ENCODE peak calls at places on chromosome 14, in ten cellular contexts. One of them, this sample, is unnamed.

GRCh38 chr14:63470877-63471565 is 72.2 kb downstream of the PPP2R5E start:
- DNase-seq in bronchial epithelial cell: peak
- DNase-seq in CD4-positive, alpha-beta memory T cell: no peak
- DNase-seq in suprapubic skin: no peak
- DNase-seq in K562: no peak
- DNase-seq in left ventricle myocardium inferior: no peak
- DNase-seq in CD8-positive, alpha-beta T cell: no peak
- DNase-seq in A549: peak
- DNase-seq in astrocyte of the cerebellum: no peak
- DNase-seq in hepatocyte: peak
- DNase-seq in this sample: no peak

GRCh38 chr14:24913026-24913425 is 136.9 kb downstream of the STXBP6 start:
- DNase-seq in K562: no peak
- DNase-seq in suprapubic skin: no peak
- DNase-seq in A549: no peak
- DNase-seq in bronchial epithelial cell: no peak
- DNase-seq in CD8-positive, alpha-beta T cell: no peak
- DNase-seq in astrocyte of the cerebellum: no peak
- DNase-seq in CD4-positive, alpha-beta memory T cell: no peak
- DNase-seq in hepatocyte: no peak
- DNase-seq in left ventricle myocardium inferior: no peak
- DNase-seq in this sample: no peak

GRCh38 chr14:73058923-73059311 is 583 bp downstream of the RBM25 start:
- DNase-seq in left ventricle myocardium inferior: peak
- DNase-seq in suprapubic skin: peak
- DNase-seq in astrocyte of the cerebellum: no peak
- DNase-seq in bronchial epithelial cell: peak
- DNase-seq in A549: peak
- DNase-seq in CD4-positive, alpha-beta memory T cell: no peak
- DNase-seq in hepatocyte: peak
- DNase-seq in K562: no peak
- DNase-seq in CD8-positive, alpha-beta T cell: no peak
- DNase-seq in this sample: no peak

GRCh38 chr14:64417042-64417770 is 29.1 kb downstream of the MTHFD1 start:
- DNase-seq in K562: no peak
- DNase-seq in bronchial epithelial cell: no peak
- DNase-seq in astrocyte of the cerebellum: no peak
- DNase-seq in left ventricle myocardium inferior: no peak
- DNase-seq in hepatocyte: no peak
- DNase-seq in A549: no peak
- DNase-seq in CD8-positive, alpha-beta T cell: no peak
- DNase-seq in suprapubic skin: no peak
- DNase-seq in CD4-positive, alpha-beta memory T cell: no peak
- DNase-seq in this sample: no peak

GRCh38 chr14:61326847-61327246 is 5.5 kb downstream of the PRKCH start:
- DNase-seq in CD4-positive, alpha-beta memory T cell: no peak
- DNase-seq in astrocyte of the cerebellum: no peak
- DNase-seq in left ventricle myocardium inferior: peak
- DNase-seq in CD8-positive, alpha-beta T cell: no peak
- DNase-seq in K562: no peak
- DNase-seq in A549: no peak
- DNase-seq in bronchial epithelial cell: peak
- DNase-seq in suprapubic skin: peak
- DNase-seq in hepatocyte: peak
- DNase-seq in this sample: no peak

GRCh38 chr14:91649930-91650329 is 82.0 kb downstream of the CATSPERB start:
- DNase-seq in left ventricle myocardium inferior: no peak
- DNase-seq in K562: no peak
- DNase-seq in hepatocyte: peak
- DNase-seq in suprapubic skin: no peak
- DNase-seq in CD8-positive, alpha-beta T cell: no peak
- DNase-seq in CD4-positive, alpha-beta memory T cell: peak
- DNase-seq in astrocyte of the cerebellum: peak
- DNase-seq in A549: peak
- DNase-seq in bronchial epithelial cell: peak
- DNase-seq in this sample: peak

GRCh38 chr14:68233385-68233784 is 413.8 kb downstream of the RAD51B start:
- DNase-seq in CD4-positive, alpha-beta memory T cell: no peak
- DNase-seq in CD8-positive, alpha-beta T cell: no peak
- DNase-seq in suprapubic skin: no peak
- DNase-seq in A549: no peak
- DNase-seq in K562: no peak
- DNase-seq in left ventricle myocardium inferior: no peak
- DNase-seq in hepatocyte: no peak
- DNase-seq in bronchial epithelial cell: no peak
- DNase-seq in astrocyte of the cerebellum: no peak
- DNase-seq in this sample: no peak

GRCh38 chr14:105646175-105646574 is 119.8 kb downstream of the TMEM121 start:
- DNase-seq in K562: no peak
- DNase-seq in CD4-positive, alpha-beta memory T cell: no peak
- DNase-seq in astrocyte of the cerebellum: no peak
- DNase-seq in hepatocyte: no peak
- DNase-seq in left ventricle myocardium inferior: no peak
- DNase-seq in bronchial epithelial cell: no peak
- DNase-seq in A549: no peak
- DNase-seq in CD8-positive, alpha-beta T cell: no peak
- DNase-seq in suprapubic skin: no peak
- DNase-seq in this sample: no peak

DNA sequence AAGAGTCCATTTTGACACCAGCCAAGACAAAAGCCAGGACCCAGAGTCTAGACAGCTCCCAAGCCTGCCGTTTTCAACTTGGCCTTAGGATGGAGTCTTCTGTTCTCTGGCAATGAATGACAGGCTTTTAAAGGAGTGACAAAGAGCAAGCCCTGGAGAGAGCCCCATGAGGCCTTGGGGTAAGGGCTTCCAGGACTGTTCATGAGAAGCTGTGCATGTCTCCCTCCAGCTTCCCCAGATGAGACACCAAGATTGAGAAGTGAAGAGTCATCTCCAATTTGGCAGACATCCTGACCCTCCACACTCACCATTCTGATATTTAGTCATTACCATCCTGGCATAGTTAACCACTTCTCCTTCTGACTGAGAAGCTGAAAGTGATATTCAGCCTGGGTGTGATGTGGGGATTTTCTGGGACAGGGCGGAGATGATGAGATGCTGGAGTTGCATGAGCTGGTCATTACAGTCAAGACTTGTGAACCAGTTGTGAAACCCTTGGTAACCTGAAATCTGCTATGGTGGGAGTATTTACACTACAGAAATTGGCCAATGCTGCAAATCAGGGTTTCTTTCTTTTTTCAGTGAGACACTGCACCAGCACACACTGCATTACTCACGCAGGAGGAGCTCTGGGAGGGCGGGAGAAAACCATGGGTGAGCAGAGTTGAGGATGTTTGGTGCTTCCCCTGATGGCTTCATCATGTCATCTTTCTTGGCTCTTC is 77.8 kb downstream of the VCPKMT start:
- DNase-seq in suprapubic skin: no peak
- DNase-seq in astrocyte of the cerebellum: peak
- DNase-seq in bronchial epithelial cell: peak
- DNase-seq in CD8-positive, alpha-beta T cell: no peak
- DNase-seq in hepatocyte: no peak
- DNase-seq in CD4-positive, alpha-beta memory T cell: no peak
- DNase-seq in K562: no peak
- DNase-seq in A549: peak
- DNase-seq in left ventricle myocardium inferior: no peak
- DNase-seq in this sample: peak
- H3K4me3 ChIP-seq in suprapubic skin: no peak
- H3K4me3 ChIP-seq in astrocyte of the cerebellum: no peak
- H3K4me3 ChIP-seq in bronchial epithelial cell: no peak
- H3K4me3 ChIP-seq in CD8-positive, alpha-beta T cell: no peak
- H3K4me3 ChIP-seq in hepatocyte: no peak
- H3K4me3 ChIP-seq in CD4-positive, alpha-beta memory T cell: no peak
- H3K4me3 ChIP-seq in K562: no peak
- H3K4me3 ChIP-seq in A549: no peak
- H3K4me3 ChIP-seq in left ventricle myocardium inferior: no peak
- H3K4me3 ChIP-seq in this sample: no peak

DNA sequence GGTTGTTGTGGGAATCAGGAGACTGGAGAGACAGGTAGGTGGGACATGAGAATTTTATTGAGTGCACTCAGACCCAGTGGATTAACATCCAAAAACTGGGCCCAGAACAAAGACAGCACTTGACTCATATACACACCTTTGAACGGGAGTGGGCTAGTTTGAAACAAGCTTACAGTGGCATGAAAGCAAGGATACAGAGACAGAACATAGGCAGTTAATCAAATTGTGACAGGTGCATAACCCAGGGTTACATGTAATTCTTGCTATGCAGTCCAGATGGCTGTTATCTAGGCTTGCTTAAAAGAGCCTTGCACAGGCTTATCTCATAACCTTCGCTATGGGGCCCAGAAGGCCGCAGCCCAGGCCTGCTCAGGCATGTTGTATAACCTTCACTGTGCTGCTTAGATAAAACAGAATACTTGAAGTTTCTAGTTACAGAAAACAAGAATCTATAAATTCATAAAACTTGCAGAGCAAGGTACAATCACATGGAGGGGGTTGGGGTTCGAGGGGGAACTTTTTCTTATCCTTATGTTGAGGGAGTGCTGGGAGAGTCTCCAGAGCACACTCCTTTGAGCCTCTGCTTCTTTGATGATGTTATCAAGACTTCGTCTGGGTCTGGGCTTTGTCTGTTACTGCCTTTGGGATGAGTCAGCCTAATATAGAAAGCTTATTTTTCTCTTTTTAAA is 81.7 kb downstream of the TNFAIP2 start:
- DNase-seq in K562: peak
- DNase-seq in bronchial epithelial cell: peak
- DNase-seq in astrocyte of the cerebellum: no peak
- DNase-seq in CD8-positive, alpha-beta T cell: no peak
- DNase-seq in A549: peak
- DNase-seq in hepatocyte: peak
- DNase-seq in left ventricle myocardium inferior: no peak
- DNase-seq in CD4-positive, alpha-beta memory T cell: no peak
- DNase-seq in suprapubic skin: peak
- DNase-seq in this sample: no peak
- H3K4me3 ChIP-seq in K562: no peak
- H3K4me3 ChIP-seq in bronchial epithelial cell: no peak
- H3K4me3 ChIP-seq in astrocyte of the cerebellum: no peak
- H3K4me3 ChIP-seq in CD8-positive, alpha-beta T cell: no peak
- H3K4me3 ChIP-seq in A549: no peak
- H3K4me3 ChIP-seq in hepatocyte: no peak
- H3K4me3 ChIP-seq in left ventricle myocardium inferior: no peak
- H3K4me3 ChIP-seq in CD4-positive, alpha-beta memory T cell: no peak
- H3K4me3 ChIP-seq in suprapubic skin: no peak
- H3K4me3 ChIP-seq in this sample: no peak

DNA sequence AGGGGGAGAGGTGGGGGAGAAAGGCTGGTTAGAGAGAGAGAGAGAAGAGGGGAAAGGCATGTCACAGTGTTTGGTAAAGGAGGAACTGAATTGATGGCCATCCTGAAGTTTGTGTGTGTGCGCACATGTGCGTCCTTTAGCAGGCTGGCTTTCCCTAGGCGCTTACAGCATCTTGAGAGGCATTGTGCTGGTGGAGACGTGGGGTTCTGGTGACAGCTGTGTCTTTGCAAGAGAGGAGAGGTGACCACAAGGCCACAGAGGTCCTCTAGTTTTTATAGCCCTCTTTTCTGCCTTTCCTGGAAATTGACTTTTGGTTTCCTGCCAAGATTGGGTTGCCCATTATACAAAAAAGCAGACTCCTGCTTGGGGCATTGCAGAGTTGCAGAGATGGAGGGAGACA is 662.0 kb downstream of the VRK1 start:
- DNase-seq in left ventricle myocardium inferior: no peak
- DNase-seq in astrocyte of the cerebellum: no peak
- DNase-seq in K562: no peak
- DNase-seq in A549: no peak
- DNase-seq in bronchial epithelial cell: no peak
- DNase-seq in CD4-positive, alpha-beta memory T cell: no peak
- DNase-seq in hepatocyte: no peak
- DNase-seq in CD8-positive, alpha-beta T cell: no peak
- DNase-seq in suprapubic skin: no peak
- DNase-seq in this sample: no peak
- H3K4me3 ChIP-seq in left ventricle myocardium inferior: peak
- H3K4me3 ChIP-seq in astrocyte of the cerebellum: no peak
- H3K4me3 ChIP-seq in K562: no peak
- H3K4me3 ChIP-seq in A549: no peak
- H3K4me3 ChIP-seq in bronchial epithelial cell: no peak
- H3K4me3 ChIP-seq in CD4-positive, alpha-beta memory T cell: peak
- H3K4me3 ChIP-seq in hepatocyte: peak
- H3K4me3 ChIP-seq in CD8-positive, alpha-beta T cell: peak
- H3K4me3 ChIP-seq in suprapubic skin: peak
- H3K4me3 ChIP-seq in this sample: no peak

GRCh38 chr14:30252151-30252550 is 306.8 kb upstream of the G2E3 start:
- DNase-seq in K562: no peak
- DNase-seq in CD4-positive, alpha-beta memory T cell: no peak
- DNase-seq in bronchial epithelial cell: no peak
- DNase-seq in CD8-positive, alpha-beta T cell: no peak
- DNase-seq in A549: no peak
- DNase-seq in astrocyte of the cerebellum: no peak
- DNase-seq in suprapubic skin: no peak
- DNase-seq in left ventricle myocardium inferior: no peak
- DNase-seq in hepatocyte: no peak
- DNase-seq in this sample: no peak

GRCh38 chr14:30256627-30257026 is 302.3 kb upstream of the G2E3 start:
- DNase-seq in K562: no peak
- DNase-seq in suprapubic skin: no peak
- DNase-seq in A549: no peak
- DNase-seq in left ventricle myocardium inferior: no peak
- DNase-seq in astrocyte of the cerebellum: no peak
- DNase-seq in CD8-positive, alpha-beta T cell: no peak
- DNase-seq in hepatocyte: no peak
- DNase-seq in bronchial epithelial cell: no peak
- DNase-seq in CD4-positive, alpha-beta memory T cell: no peak
- DNase-seq in this sample: no peak

GRCh38 chr14:30260772-30261607 is 298.0 kb upstream of the G2E3 start:
- DNase-seq in suprapubic skin: no peak
- DNase-seq in astrocyte of the cerebellum: no peak
- DNase-seq in K562: no peak
- DNase-seq in hepatocyte: no peak
- DNase-seq in A549: no peak
- DNase-seq in CD4-positive, alpha-beta memory T cell: no peak
- DNase-seq in left ventricle myocardium inferior: no peak
- DNase-seq in CD8-positive, alpha-beta T cell: no peak
- DNase-seq in bronchial epithelial cell: no peak
- DNase-seq in this sample: no peak

GRCh38 chr14:30252800-30253425 is 306.0 kb upstream of the G2E3 start:
- DNase-seq in hepatocyte: no peak
- DNase-seq in suprapubic skin: no peak
- DNase-seq in astrocyte of the cerebellum: no peak
- DNase-seq in A549: no peak
- DNase-seq in left ventricle myocardium inferior: no peak
- DNase-seq in CD8-positive, alpha-beta T cell: no peak
- DNase-seq in CD4-positive, alpha-beta memory T cell: no peak
- DNase-seq in bronchial epithelial cell: peak
- DNase-seq in K562: no peak
- DNase-seq in this sample: no peak

GRCh38 chr14:30257946-30258661 is 300.9 kb upstream of the G2E3 start:
- DNase-seq in K562: no peak
- DNase-seq in hepatocyte: no peak
- DNase-seq in left ventricle myocardium inferior: no peak
- DNase-seq in CD8-positive, alpha-beta T cell: no peak
- DNase-seq in CD4-positive, alpha-beta memory T cell: no peak
- DNase-seq in astrocyte of the cerebellum: no peak
- DNase-seq in A549: no peak
- DNase-seq in bronchial epithelial cell: no peak
- DNase-seq in suprapubic skin: no peak
- DNase-seq in this sample: no peak
- H3K4me3 ChIP-seq in K562: no peak
- H3K4me3 ChIP-seq in hepatocyte: no peak
- H3K4me3 ChIP-seq in left ventricle myocardium inferior: no peak
- H3K4me3 ChIP-seq in CD8-positive, alpha-beta T cell: no peak
- H3K4me3 ChIP-seq in CD4-positive, alpha-beta memory T cell: no peak
- H3K4me3 ChIP-seq in astrocyte of the cerebellum: no peak
- H3K4me3 ChIP-seq in A549: no peak
- H3K4me3 ChIP-seq in bronchial epithelial cell: no peak
- H3K4me3 ChIP-seq in suprapubic skin: no peak
- H3K4me3 ChIP-seq in this sample: no peak